ENCODE peak calls at places on chromosomes 11 and 22, in four cellular contexts. One of them, this sample, is unnamed.

GRCh38 chr11:47998733-47999359 is 18.5 kb downstream of the PTPRJ start:
- DNase-seq in neural progenitor cell: no peak
- DNase-seq in upper lobe of left lung: no peak
- DNase-seq in H1: no peak
- DNase-seq in this sample: no peak

GRCh38 chr11:73990727-73991126 is 8.1 kb upstream of the UCP2 start:
- DNase-seq in upper lobe of left lung: no peak
- DNase-seq in neural progenitor cell: no peak
- DNase-seq in H1: no peak
- DNase-seq in this sample: no peak

GRCh38 chr11:22407899-22408298 is 69.7 kb downstream of the SLC17A6 start:
- DNase-seq in upper lobe of left lung: no peak
- DNase-seq in H1: no peak
- DNase-seq in neural progenitor cell: peak; percentile 71
- DNase-seq in this sample: no peak

GRCh38 chr11:55357560-55358184 is 10.1 kb upstream of the OR4A15 start:
- DNase-seq in upper lobe of left lung: no peak
- DNase-seq in H1: no peak
- DNase-seq in neural progenitor cell: no peak
- DNase-seq in this sample: no peak

GRCh38 chr11:11171854-11172253 is 181.2 kb downstream of the CSNK2A3 start:
- DNase-seq in H1: no peak
- DNase-seq in upper lobe of left lung: no peak
- DNase-seq in neural progenitor cell: no peak
- DNase-seq in this sample: peak; percentile 3

GRCh38 chr22:37342065-37342464 is 59.8 kb downstream of the CYTH4 start:
- DNase-seq in neural progenitor cell: no peak
- DNase-seq in upper lobe of left lung: no peak
- DNase-seq in H1: no peak
- DNase-seq in this sample: no peak

GRCh38 chr11:132610791-132611190 is 921.5 kb downstream of the OPCML start:
- DNase-seq in upper lobe of left lung: no peak
- DNase-seq in H1: no peak
- DNase-seq in neural progenitor cell: no peak
- DNase-seq in this sample: no peak

GRCh38 chr11:76443254-76443935 is 1.4 kb upstream of the EMSY start:
- DNase-seq in H1: no peak
- DNase-seq in upper lobe of left lung: no peak
- DNase-seq in neural progenitor cell: no peak
- DNase-seq in this sample: no peak

GRCh38 chr11:72232260-72233055 is 7.9 kb downstream of the INPPL1 start:
- DNase-seq in neural progenitor cell: no peak
- DNase-seq in H1: no peak
- DNase-seq in upper lobe of left lung: no peak
- DNase-seq in this sample: no peak

GRCh38 chr11:105035262-105035620 is 297 bp upstream of the CASP1 start:
- DNase-seq in neural progenitor cell: no peak
- DNase-seq in upper lobe of left lung: no peak
- DNase-seq in H1: no peak
- DNase-seq in this sample: no peak

GRCh38 chr11:126680109-126680508 is 320.5 kb downstream of the KIRREL3 start:
- DNase-seq in neural progenitor cell: no peak
- DNase-seq in H1: no peak
- DNase-seq in upper lobe of left lung: no peak
- DNase-seq in this sample: no peak

GRCh38 chr11:128289048-128289447 is 298.3 kb downstream of the ETS1 start:
- DNase-seq in H1: no peak
- DNase-seq in neural progenitor cell: no peak
- DNase-seq in upper lobe of left lung: no peak
- DNase-seq in this sample: no peak

GRCh38 chr11:35011389-35011788 is 95.0 kb downstream of the PDHX start:
- DNase-seq in upper lobe of left lung: no peak
- DNase-seq in neural progenitor cell: no peak
- DNase-seq in H1: no peak
- DNase-seq in this sample: peak; percentile 39

GRCh38 chr22:23904855-23905254 is 10.7 kb downstream of the MIF start:
- DNase-seq in neural progenitor cell: no peak
- DNase-seq in upper lobe of left lung: peak; percentile 75
- DNase-seq in H1: no peak
- DNase-seq in this sample: no peak

GRCh38 chr11:1200611-1201191 is 22.2 kb upstream of the MUC5B start:
- DNase-seq in neural progenitor cell: no peak
- DNase-seq in H1: no peak
- DNase-seq in upper lobe of left lung: no peak
- DNase-seq in this sample: no peak

GRCh38 chr22:20725987-20726558 is 47.8 kb upstream of the SERPIND1 start:
- DNase-seq in neural progenitor cell: no peak
- DNase-seq in H1: no peak
- DNase-seq in upper lobe of left lung: peak; percentile 65
- DNase-seq in this sample: no peak

GRCh38 chr11:117068303-117068860 is 29.8 kb downstream of the SIK3 start:
- DNase-seq in H1: no peak
- DNase-seq in upper lobe of left lung: peak; percentile 25
- DNase-seq in neural progenitor cell: no peak
- DNase-seq in this sample: no peak

GRCh38 chr11:20873054-20873453 is 203.7 kb downstream of the NELL1 start:
- DNase-seq in H1: peak; percentile 41
- DNase-seq in neural progenitor cell: peak; percentile 79
- DNase-seq in upper lobe of left lung: no peak
- DNase-seq in this sample: peak; percentile 64

GRCh38 chr11:74380746-74381439 is 17.3 kb downstream of the PGM2L1 start:
- DNase-seq in neural progenitor cell: no peak
- DNase-seq in H1: no peak
- DNase-seq in upper lobe of left lung: no peak
- DNase-seq in this sample: no peak

GRCh38 chr11:122743949-122744876 is 88.7 kb downstream of the UBASH3B start:
- DNase-seq in H1: no peak
- DNase-seq in upper lobe of left lung: no peak
- DNase-seq in neural progenitor cell: no peak
- DNase-seq in this sample: no peak

GRCh38 chr11:8709002-8709672 is 26.5 kb downstream of the RPL27A start:
- DNase-seq in H1: no peak
- DNase-seq in upper lobe of left lung: peak; percentile 75
- DNase-seq in neural progenitor cell: no peak
- DNase-seq in this sample: no peak

GRCh38 chr22:38656256-38657148 is at the start of the genes CBY1 and FAM227A:
- DNase-seq in H1: peak; percentile 65
- DNase-seq in neural progenitor cell: peak; percentile 98
- DNase-seq in upper lobe of left lung: peak; percentile 98
- DNase-seq in this sample: peak; percentile 91

GRCh38 chr11:100208207-100208606 is 478.9 kb upstream of the ARHGAP42 start:
- DNase-seq in H1: no peak
- DNase-seq in upper lobe of left lung: no peak
- DNase-seq in neural progenitor cell: no peak
- DNase-seq in this sample: no peak

GRCh38 chr11:131025020-131025419 is 108.7 kb upstream of the SNX19 start:
- DNase-seq in H1: no peak
- DNase-seq in neural progenitor cell: peak; percentile 61
- DNase-seq in upper lobe of left lung: no peak
- DNase-seq in this sample: peak; percentile 36

GRCh38 chr11:128653828-128654231 is 40.0 kb upstream of the FLI1 start:
- DNase-seq in upper lobe of left lung: no peak
- DNase-seq in neural progenitor cell: peak; percentile 42
- DNase-seq in H1: no peak
- DNase-seq in this sample: no peak

GRCh38 chr11:2248762-2249161 is 21.6 kb downstream of the ASCL2 start:
- DNase-seq in H1: no peak
- DNase-seq in upper lobe of left lung: no peak
- DNase-seq in neural progenitor cell: no peak
- DNase-seq in this sample: no peak

GRCh38 chr11:109612481-109612880 is 190.5 kb downstream of the C11orf87 start:
- DNase-seq in upper lobe of left lung: no peak
- DNase-seq in H1: no peak
- DNase-seq in neural progenitor cell: no peak
- DNase-seq in this sample: no peak

GRCh38 chr11:128214263-128214662 is 373.1 kb downstream of the ETS1 start:
- DNase-seq in H1: no peak
- DNase-seq in upper lobe of left lung: no peak
- DNase-seq in neural progenitor cell: no peak
- DNase-seq in this sample: no peak

GRCh38 chr11:38226684-38227083 is 1628.6 kb upstream of the RAG2 start:
- DNase-seq in H1: no peak
- DNase-seq in neural progenitor cell: no peak
- DNase-seq in upper lobe of left lung: no peak
- DNase-seq in this sample: peak; percentile 1

GRCh38 chr11:35166369-35167360 is 27.7 kb downstream of the CD44 start:
- DNase-seq in upper lobe of left lung: no peak
- DNase-seq in neural progenitor cell: no peak
- DNase-seq in H1: no peak
- DNase-seq in this sample: peak; percentile 55

GRCh38 chr11:92528051-92528450 is 303.4 kb downstream of the FAT3 start:
- DNase-seq in upper lobe of left lung: no peak
- DNase-seq in H1: no peak
- DNase-seq in neural progenitor cell: no peak
- DNase-seq in this sample: no peak

GRCh38 chr11:33291004-33291777 is 34.0 kb downstream of the HIPK3 start:
- DNase-seq in H1: no peak
- DNase-seq in neural progenitor cell: no peak
- DNase-seq in upper lobe of left lung: no peak
- DNase-seq in this sample: peak; percentile 92

GRCh38 chr22:48703265-48703941 is 1124.3 kb downstream of the BRD1 start:
- DNase-seq in H1: no peak
- DNase-seq in neural progenitor cell: no peak
- DNase-seq in upper lobe of left lung: peak; percentile 62
- DNase-seq in this sample: no peak

GRCh38 chr11:120565436-120566155 is 54.0 kb downstream of the GRIK4 start:
- DNase-seq in neural progenitor cell: no peak
- DNase-seq in H1: no peak
- DNase-seq in upper lobe of left lung: no peak
- DNase-seq in this sample: no peak

GRCh38 chr11:120566176-120566575 is 54.6 kb downstream of the GRIK4 start:
- DNase-seq in H1: no peak
- DNase-seq in neural progenitor cell: no peak
- DNase-seq in upper lobe of left lung: no peak
- DNase-seq in this sample: peak; percentile 17

GRCh38 chr11:120563698-120564572 is 52.4 kb downstream of the GRIK4 start:
- DNase-seq in neural progenitor cell: peak; percentile 88
- DNase-seq in H1: no peak
- DNase-seq in upper lobe of left lung: no peak
- DNase-seq in this sample: peak; percentile 51

GRCh38 chr11:120562806-120563425 is 51.4 kb downstream of the GRIK4 start:
- DNase-seq in upper lobe of left lung: no peak
- DNase-seq in H1: no peak
- DNase-seq in neural progenitor cell: no peak
- DNase-seq in this sample: peak; percentile 20

GRCh38 chr11:120564573-120565301 is 53.2 kb downstream of the GRIK4 start:
- DNase-seq in upper lobe of left lung: peak; percentile 89
- DNase-seq in H1: no peak
- DNase-seq in neural progenitor cell: peak; percentile 74
- DNase-seq in this sample: peak; percentile 57
- TF ChIP-seq CTCF in upper lobe of left lung: no peak
- TF ChIP-seq CTCF in H1: no peak
- TF ChIP-seq CTCF in neural progenitor cell: peak; percentile 30
- TF ChIP-seq CTCF in this sample: peak; percentile 16

DNA sequence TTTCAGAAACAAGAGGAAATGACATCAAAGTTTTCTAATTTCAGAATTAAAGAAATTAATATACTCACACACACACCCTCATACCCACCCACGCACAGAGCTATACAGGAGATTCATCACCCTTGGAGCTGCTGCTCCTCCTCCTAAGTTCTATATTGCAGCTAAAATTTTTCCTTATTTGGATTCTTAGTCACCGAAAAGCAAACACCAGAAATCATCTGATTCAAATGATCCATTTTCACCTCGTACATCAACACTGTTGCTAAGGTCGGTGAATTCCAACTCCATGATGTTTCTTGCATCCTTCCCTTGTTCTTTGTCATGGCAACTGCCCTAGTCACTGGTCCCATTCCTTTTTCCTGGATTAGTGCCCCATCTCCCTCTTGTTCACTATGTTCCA is 286.2 kb downstream of the GRM5 start:
- DNase-seq in neural progenitor cell: no peak
- DNase-seq in upper lobe of left lung: no peak
- DNase-seq in H1: no peak
- DNase-seq in this sample: peak; percentile 1
- H3K4me3 ChIP-seq in neural progenitor cell: no peak overlapping the region
- H3K4me3 ChIP-seq in upper lobe of left lung: no peak overlapping the region
- H3K4me3 ChIP-seq in H1: no peak overlapping the region
- H3K4me3 ChIP-seq in this sample: no peak overlapping the region

GRCh38 chr11:19433791-19434190 is 193.0 kb upstream of the E2F8 start:
- DNase-seq in upper lobe of left lung: no peak
- DNase-seq in neural progenitor cell: no peak
- DNase-seq in H1: no peak
- DNase-seq in this sample: no peak
- H3K27me3 ChIP-seq in upper lobe of left lung: no peaks in the 10 kb centered on the region
- H3K27me3 ChIP-seq in neural progenitor cell: no peaks in the 10 kb centered on the region
- H3K27me3 ChIP-seq in H1: no peaks in the 10 kb centered on the region
- H3K27me3 ChIP-seq in this sample: no peaks in the 10 kb centered on the region

GRCh38 chr22:49983148-49984042 is 22.8 kb downstream of the PIM3 start:
- DNase-seq in H1: no peak
- DNase-seq in neural progenitor cell: peak; percentile 65
- DNase-seq in upper lobe of left lung: peak; percentile 88
- DNase-seq in this sample: peak; percentile 46
- TF ChIP-seq CTCF in H1: peak; percentile 53
- TF ChIP-seq CTCF in neural progenitor cell: peak; percentile 66
- TF ChIP-seq CTCF in upper lobe of left lung: peak; percentile 49
- TF ChIP-seq CTCF in this sample: peak; percentile 45

GRCh38 chr11:45079567-45079942 is 66.9 kb upstream of the PRDM11 start:
- DNase-seq in upper lobe of left lung: no peak
- DNase-seq in neural progenitor cell: no peak
- DNase-seq in H1: no peak
- DNase-seq in this sample: no peak
- H3K4me3 ChIP-seq in upper lobe of left lung: no peak overlapping the region
- H3K4me3 ChIP-seq in neural progenitor cell: no peak overlapping the region
- H3K4me3 ChIP-seq in H1: no peak overlapping the region
- H3K4me3 ChIP-seq in this sample: no peak overlapping the region

GRCh38 chr22:22045576-22046335 is 63.2 kb upstream of the TOP3B start:
- DNase-seq in neural progenitor cell: no peak
- DNase-seq in upper lobe of left lung: no peak
- DNase-seq in H1: no peak
- DNase-seq in this sample: no peak

GRCh38 chr22:22046370-22046769 is 63.8 kb upstream of the TOP3B start:
- DNase-seq in H1: no peak
- DNase-seq in neural progenitor cell: no peak
- DNase-seq in upper lobe of left lung: no peak
- DNase-seq in this sample: no peak

GRCh38 chr22:22047776-22048175 is 65.2 kb upstream of the TOP3B start:
- DNase-seq in H1: no peak
- DNase-seq in neural progenitor cell: no peak
- DNase-seq in upper lobe of left lung: no peak
- DNase-seq in this sample: no peak

GRCh38 chr22:22048318-22048942 is 65.8 kb upstream of the TOP3B start:
- DNase-seq in upper lobe of left lung: no peak
- DNase-seq in H1: no peak
- DNase-seq in neural progenitor cell: no peak
- DNase-seq in this sample: no peak

DNA sequence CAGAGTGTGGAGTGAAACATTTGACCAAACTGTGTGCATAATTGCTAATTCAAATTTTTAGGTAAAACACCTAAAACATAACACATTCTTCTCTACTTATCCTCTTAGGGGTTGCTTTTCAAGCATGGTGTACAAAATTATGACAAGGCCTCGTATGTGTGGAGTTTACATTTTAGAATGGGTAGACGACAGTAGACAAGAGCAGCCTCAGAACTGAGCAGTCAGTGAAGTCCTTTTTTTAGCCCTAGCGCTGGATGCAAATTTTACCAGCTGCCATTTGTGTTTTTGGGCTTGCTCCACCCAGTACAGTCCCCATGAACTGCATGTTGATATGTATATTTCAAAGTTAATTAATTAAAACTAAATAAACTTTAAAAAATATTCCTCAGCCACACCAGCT is 64.7 kb upstream of the TOP3B start:
- DNase-seq in H1: no peak
- DNase-seq in upper lobe of left lung: no peak
- DNase-seq in neural progenitor cell: no peak
- DNase-seq in this sample: no peak
- H3K27me3 ChIP-seq in H1: peaks cover 42% of the 10 kb centered on the region
- H3K27me3 ChIP-seq in upper lobe of left lung: no peaks in the 10 kb centered on the region
- H3K27me3 ChIP-seq in neural progenitor cell: peaks cover 99% of the 10 kb centered on the region
- H3K27me3 ChIP-seq in this sample: peaks cover 64% of the 10 kb centered on the region